ENCODE peak calls at places on chromosomes 11 and 22, in eight cellular contexts. K, A, D, F, L, J, C and U are unnamed samples.

GRCh38 chr11:21865541-21865940 is 327.3 kb upstream of the ANO5 start:
- DNase-seq in K (no peak), A (no peak), D (no peak), F (no peak), L (no peak), J (no peak), C (no peak), U (no peak)

GRCh38 chr22:49599039-49599438 is 228.6 kb downstream of the BRD1 start:
- DNase-seq in K (no peak), A (no peak), D (peak), F (no peak), L (peak), J (no peak), C (no peak), U (no peak)

GRCh38 chr11:26323837-26324236 is 8.1 kb upstream of the ANO3 start:
- DNase-seq in K (no peak), A (no peak), D (no peak), F (no peak), L (no peak), J (no peak), C (no peak), U (no peak)

GRCh38 chr11:114775849-114776621 is 97.7 kb downstream of the NXPE2 start:
- DNase-seq in K (no peak), A (no peak), D (no peak), F (no peak), L (no peak), J (no peak), C (no peak), U (no peak)

GRCh38 chr11:12581923-12582322 is 92.3 kb upstream of the TEAD1 start:
- DNase-seq in K (peak), A (peak), D (no peak), F (no peak), L (no peak), J (no peak), C (no peak), U (peak)

GRCh38 chr11:102347526-102348331 is 715 bp downstream of the BIRC2 start:
- DNase-seq in K (peak), A (peak), D (no peak), F (peak), L (peak), J (peak), C (no peak), U (no peak)

GRCh38 chr11:130894322-130895025 is 21.8 kb downstream of the SNX19 start:
- DNase-seq in K (peak), A (peak), D (peak), F (peak), L (peak), J (peak), C (peak), U (no peak)

GRCh38 chr11:9380773-9381172 is 3.7 kb upstream of the IPO7 start:
- DNase-seq in K (no peak), A (no peak), D (peak), F (no peak), L (no peak), J (no peak), C (no peak), U (no peak)

GRCh38 chr22:36323182-36323854 is 64.4 kb downstream of the MYH9 start:
- DNase-seq in K (peak), A (peak), D (peak), F (peak), L (peak), J (peak), C (no peak), U (no peak)

GRCh38 chr11:10294289-10294953 is 402 bp upstream of the SBF2 start:
- DNase-seq in K (peak), A (no peak), D (peak), F (peak), L (peak), J (peak), C (no peak), U (no peak)

GRCh38 chr22:49827307-49827852 is 293 bp downstream of the BRD1 start:
- DNase-seq in K (no peak), A (no peak), D (no peak), F (no peak), L (no peak), J (no peak), C (no peak), U (no peak)

GRCh38 chr11:107282195-107282594 is 175.4 kb downstream of the CWF19L2 start:
- DNase-seq in K (no peak), A (no peak), D (no peak), F (no peak), L (no peak), J (no peak), C (no peak), U (no peak)

GRCh38 chr22:24181088-24181995 is at the start of gene SUSD2:
- DNase-seq in K (no peak), A (no peak), D (no peak), F (peak), L (peak), J (no peak), C (no peak), U (no peak)

GRCh38 chr11:67262731-67263675 is 3.3 kb upstream of the GRK2 start:
- DNase-seq in K (peak), A (peak), D (peak), F (peak), L (peak), J (peak), C (no peak), U (peak)

GRCh38 chr22:49209452-49210195 is 618.0 kb downstream of the BRD1 start:
- DNase-seq in K (no peak), A (no peak), D (peak), F (peak), L (no peak), J (no peak), C (no peak), U (no peak)

GRCh38 chr11:66020618-66021357 is 5.5 kb downstream of the CATSPER1 start:
- DNase-seq in K (peak), A (peak), D (no peak), F (no peak), L (peak), J (no peak), C (no peak), U (no peak)

GRCh38 chr11:39990413-39990812 is 1469.0 kb downstream of the LRRC4C start:
- DNase-seq in K (no peak), A (no peak), D (no peak), F (no peak), L (no peak), J (no peak), C (no peak), U (no peak)

GRCh38 chr11:128530119-128531091 is 57.0 kb downstream of the ETS1 start:
- DNase-seq in K (peak), A (peak), D (peak), F (peak), L (peak), J (no peak), C (no peak), U (no peak)

GRCh38 chr11:95863486-95864140 is 60.3 kb downstream of the MTMR2 start:
- DNase-seq in K (peak), A (peak), D (no peak), F (no peak), L (no peak), J (no peak), C (no peak), U (no peak)

GRCh38 chr22:38017272-38017920 is 33.0 kb upstream of the SOX10 start:
- DNase-seq in K (peak), A (peak), D (peak), F (peak), L (peak), J (peak), C (no peak), U (peak)

GRCh38 chr22:29313126-29314071 is 2.1 kb downstream of the RASL10A start:
- DNase-seq in K (peak), A (no peak), D (peak), F (peak), L (peak), J (no peak), C (no peak), U (no peak)

GRCh38 chr22:35754761-35755160 is 37.1 kb downstream of the APOL5 start:
- DNase-seq in K (no peak), A (no peak), D (no peak), F (no peak), L (no peak), J (no peak), C (no peak), U (no peak)

GRCh38 chr11:12846766-12847615 is 162.1 kb upstream of the RASSF10 start:
- DNase-seq in K (no peak), A (no peak), D (no peak), F (no peak), L (no peak), J (no peak), C (no peak), U (no peak)

GRCh38 chr11:130449996-130450419 is 1.6 kb downstream of the ADAMTS15 start:
- DNase-seq in K (peak), A (peak), D (peak), F (peak), L (peak), J (peak), C (no peak), U (no peak)

GRCh38 chr11:121881806-121882205 is 234.2 kb downstream of the BLID start:
- DNase-seq in K (peak), A (peak), D (no peak), F (no peak), L (no peak), J (no peak), C (no peak), U (no peak)

GRCh38 chr11:80613630-80614029 is 1172.8 kb upstream of the TENM4 start:
- DNase-seq in K (no peak), A (no peak), D (no peak), F (no peak), L (no peak), J (no peak), C (no peak), U (no peak)

GRCh38 chr22:46462726-46463371 is 74.6 kb downstream of the CELSR1 start:
- DNase-seq in K (peak), A (peak), D (no peak), F (no peak), L (no peak), J (no peak), C (no peak), U (no peak)

GRCh38 chr11:134981824-134982223 is 569.8 kb upstream of the B3GAT1 start:
- DNase-seq in K (no peak), A (no peak), D (no peak), F (no peak), L (no peak), J (no peak), C (no peak), U (no peak)

GRCh38 chr22:38086942-38087341 is 3.0 kb upstream of the SLC16A8 start:
- DNase-seq in K (no peak), A (no peak), D (no peak), F (no peak), L (no peak), J (no peak), C (no peak), U (no peak)

GRCh38 chr11:110777765-110778164 is 65.5 kb upstream of the ARHGAP20 start:
- DNase-seq in K (peak), A (peak), D (no peak), F (no peak), L (peak), J (peak), C (no peak), U (no peak)

GRCh38 chr11:66316849-66317251 is at the start of gene CD248:
- DNase-seq in K (peak), A (no peak), D (peak), F (no peak), L (peak), J (peak), C (no peak), U (no peak)

GRCh38 chr11:46554205-46555162 is 39.3 kb downstream of the AMBRA1 start:
- DNase-seq in K (peak), A (peak), D (no peak), F (no peak), L (no peak), J (peak), C (no peak), U (peak)

GRCh38 chr11:124760205-124760652 is 1.9 kb downstream of the ESAM start:
- DNase-seq in K (no peak), A (no peak), D (no peak), F (no peak), L (no peak), J (no peak), C (no peak), U (no peak)

GRCh38 chr11:7892751-7893356 is 38.2 kb downstream of the OR10A6 start:
- DNase-seq in K (peak), A (peak), D (no peak), F (no peak), L (no peak), J (no peak), C (peak), U (no peak)
- H3K4me3 ChIP-seq in K (no peak), A (no peak), D (no peak), F (no peak), L (no peak), J (no peak), C (no peak), U (no peak)

GRCh38 chr11:62801071-62801470 is 4.2 kb downstream of the NXF1 start:
- DNase-seq in K (no peak), A (no peak), D (no peak), F (no peak), L (no peak), J (no peak), C (no peak), U (no peak)

GRCh38 chr11:62804310-62805043 is 763 bp downstream of the NXF1 start:
- DNase-seq in K (peak), A (peak), D (no peak), F (no peak), L (no peak), J (peak), C (no peak), U (peak)

GRCh38 chr11:62806611-62807121 is 1.4 kb upstream of the NXF1 start:
- DNase-seq in K (peak), A (peak), D (peak), F (peak), L (peak), J (peak), C (no peak), U (no peak)

GRCh38 chr11:62805991-62806441 is 776 bp upstream of the NXF1 start:
- DNase-seq in K (peak), A (peak), D (no peak), F (no peak), L (peak), J (no peak), C (no peak), U (no peak)

DNA sequence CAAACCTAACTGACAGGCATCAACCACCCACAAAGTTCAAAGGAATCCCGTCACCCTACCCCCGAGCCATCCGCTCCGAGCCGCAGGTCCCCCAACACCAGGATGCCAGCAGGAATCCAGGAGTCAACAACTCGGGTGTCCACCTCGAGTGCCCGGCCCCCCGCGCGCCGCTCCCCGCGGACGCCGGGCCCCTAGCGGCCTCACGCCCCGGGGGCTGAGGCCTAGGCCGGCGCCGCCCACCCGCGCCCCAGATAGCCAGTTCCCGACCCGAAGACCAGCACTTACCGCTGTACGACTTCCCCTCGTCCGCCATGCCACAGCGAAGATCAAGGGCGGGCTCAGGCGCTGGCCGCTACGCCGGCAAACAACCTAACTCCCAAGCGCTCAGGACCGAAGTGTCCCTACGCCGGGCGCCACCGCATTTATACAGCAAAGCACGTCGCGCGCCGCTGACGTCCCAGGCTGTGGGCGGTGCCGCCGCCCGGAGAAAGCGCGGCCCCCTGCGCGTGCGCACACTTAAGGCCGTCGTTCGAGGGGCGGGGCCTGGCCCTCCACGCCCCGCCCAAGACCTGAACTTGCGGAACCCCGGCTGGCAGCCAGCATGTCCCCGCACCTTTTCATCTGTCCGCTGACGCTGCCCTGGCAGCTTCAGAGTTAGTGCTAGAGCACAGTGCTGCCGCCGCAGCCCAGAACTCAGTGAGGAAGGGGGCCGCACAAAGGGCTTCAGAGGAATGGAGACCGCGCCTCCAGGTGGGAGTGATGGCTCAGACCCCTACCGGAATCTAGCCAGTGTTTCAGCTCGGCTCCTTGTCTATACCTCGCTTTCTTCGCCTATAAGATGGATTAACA is at the start of gene NXF1:
- DNase-seq in K (peak), A (peak), D (peak), F (peak), L (peak), J (peak), C (peak), U (peak)
- TF ChIP-seq CTCF in K (no peak), A (no peak), D (no peak), F (peak), L (peak), J (peak), C (peak), U (peak)

GRCh38 chr11:32852142-32852541 is 22.4 kb downstream of the PRRG4 start:
- DNase-seq in K (peak), A (peak), D (no peak), F (no peak), L (peak), J (no peak), C (no peak), U (peak)
- H3K4me3 ChIP-seq in K (no peak), A (no peak), D (no peak), F (no peak), L (no peak), J (no peak), C (no peak), U (no peak)

GRCh38 chr11:76206327-76207081 is at the start of gene WNT11:
- DNase-seq in K (peak), A (no peak), D (no peak), F (peak), L (peak), J (no peak), C (no peak), U (no peak)
- TF ChIP-seq CTCF in K (no peak), A (no peak), D (no peak), F (peak), L (no peak), J (no peak), C (no peak), U (no peak)